ENCODE peak calls at places on chromosomes 5 and 9, in six cellular contexts. W is IMR-90, V is A549, Q is heart left ventricle, O is HepG2, Y is body of pancreas. I is an unnamed sample.

GRCh38 chr9:109439378-109440116 is 58.6 kb downstream of the PTPN3 start:
- ATAC-seq in O (no peak), V (no peak), Q (no peak), W (no peak), Y (no peak), I (no peak)

GRCh38 chr5:153979015-153979414 is 59.7 kb downstream of the FAM114A2 start:
- ATAC-seq in V (no peak), Y (no peak), W (no peak), Q (no peak), O (no peak), I (no peak)

GRCh38 chr9:73264636-73265035 is 113.0 kb downstream of the ANXA1 start:
- ATAC-seq in W (no peak), O (no peak), Y (no peak), V (no peak), Q (no peak), I (no peak)

GRCh38 chr5:81360640-81361039 is 33.3 kb downstream of the ACOT12 start:
- ATAC-seq in O (no peak), V (no peak), W (no peak), Y (no peak), Q (no peak), I (no peak)

GRCh38 chr5:90096415-90097081 is 313.0 kb downstream of the CETN3 start:
- ATAC-seq in W (no peak), O (no peak), V (peak), Y (no peak), Q (no peak), I (no peak)

GRCh38 chr9:37174247-37174646 is 53.9 kb downstream of the ZCCHC7 start:
- ATAC-seq in Y (no peak), O (no peak), Q (no peak), V (no peak), W (peak), I (no peak)

GRCh38 chr5:160470437-160471341 is 49.0 kb downstream of the PTTG1 start:
- ATAC-seq in Y (no peak), W (peak), O (no peak), V (no peak), Q (no peak), I (peak)

GRCh38 chr5:130198927-130199326 is 294.7 kb downstream of the CHSY3 start:
- ATAC-seq in Q (no peak), V (peak), Y (no peak), W (no peak), O (peak), I (no peak)

GRCh38 chr5:143977891-143978448 is 166.0 kb downstream of the HMHB1 start:
- ATAC-seq in Q (no peak), Y (no peak), W (no peak), O (no peak), V (no peak), I (no peak)

GRCh38 chr5:8394965-8395364 is 526.0 kb downstream of the MTRR start:
- ATAC-seq in Q (no peak), V (no peak), Y (no peak), W (no peak), O (no peak), I (no peak)

GRCh38 chr9:80792721-80793120 is 896.6 kb downstream of the TLE1 start:
- ATAC-seq in W (no peak), V (no peak), Y (no peak), O (no peak), Q (peak), I (no peak)

GRCh38 chr5:154059039-154059430 is 20.3 kb downstream of the MFAP3 start:
- ATAC-seq in W (no peak), Q (no peak), Y (no peak), V (no peak), O (peak), I (no peak)

GRCh38 chr9:112013261-112013660 is 116.6 kb downstream of the UGCG start:
- ATAC-seq in V (no peak), W (no peak), Y (no peak), O (no peak), Q (peak), I (no peak)

GRCh38 chr9:17578911-17579793 is at the start of gene SH3GL2:
- ATAC-seq in Y (peak), V (peak), O (peak), W (peak), Q (peak), I (peak)

GRCh38 chr9:3398232-3398648 is 127.6 kb downstream of the RFX3 start:
- ATAC-seq in O (no peak), V (no peak), Y (no peak), Q (no peak), W (no peak), I (no peak)

GRCh38 chr9:23686896-23687295 is 139.1 kb downstream of the ELAVL2 start:
- ATAC-seq in V (no peak), Y (no peak), Q (no peak), W (no peak), O (no peak), I (no peak)

GRCh38 chr9:102892025-102892424 is 103.1 kb upstream of the CYLC2 start:
- ATAC-seq in V (no peak), O (no peak), W (no peak), Q (no peak), Y (no peak), I (no peak)

GRCh38 chr9:8730618-8731017 is 931.0 kb upstream of the DMAC1 start:
- ATAC-seq in O (no peak), V (no peak), Y (no peak), W (no peak), Q (no peak), I (no peak)

GRCh38 chr5:169024426-169024825 is 276.5 kb downstream of the SLIT3 start:
- ATAC-seq in O (no peak), W (no peak), Q (peak), Y (no peak), V (no peak), I (no peak)

GRCh38 chr9:84513473-84513872 is 156.1 kb upstream of the NTRK2 start:
- ATAC-seq in O (no peak), Y (peak), W (no peak), Q (no peak), V (no peak), I (no peak)

GRCh38 chr5:68154119-68154857 is 61.3 kb upstream of the PIK3R1 start:
- ATAC-seq in W (no peak), O (no peak), Q (no peak), Y (no peak), V (no peak), I (no peak)

GRCh38 chr5:120808135-120808534 is 344.0 kb downstream of the PRR16 start:
- ATAC-seq in V (no peak), Q (no peak), O (no peak), W (peak), Y (no peak), I (no peak)

GRCh38 chr5:180126716-180127681 is 55.4 kb upstream of the RNF130 start:
- ATAC-seq in V (peak), O (peak), Y (peak), Q (no peak), W (peak), I (peak)

GRCh38 chr9:12774861-12775367 is at the start of gene LURAP1L:
- ATAC-seq in V (peak), O (peak), W (peak), Y (peak), Q (peak), I (peak)

GRCh38 chr9:124088476-124088837 is 76.9 kb downstream of the LHX2 start:
- ATAC-seq in Q (no peak), V (no peak), W (no peak), Y (no peak), O (no peak), I (no peak)

GRCh38 chr9:36967997-36968396 is 66.1 kb downstream of the PAX5 start:
- ATAC-seq in O (no peak), Y (no peak), V (no peak), W (no peak), Q (no peak), I (no peak)

GRCh38 chr5:54658014-54658413 is 140.5 kb downstream of the SNX18 start:
- ATAC-seq in Y (no peak), O (no peak), V (no peak), W (peak), Q (no peak), I (no peak)

GRCh38 chr9:137168907-137169763 is 716 bp downstream of the LRRC26 start:
- ATAC-seq in V (peak), W (peak), Y (peak), Q (no peak), O (peak), I (peak)

GRCh38 chr5:66596791-66597757 is 881 bp downstream of the MAST4 start:
- ATAC-seq in V (peak), Y (peak), O (peak), Q (peak), W (no peak), I (peak)

GRCh38 chr9:126440042-126440441 is 113.4 kb downstream of the MVB12B start:
- ATAC-seq in Q (no peak), W (no peak), V (no peak), Y (no peak), O (no peak), I (no peak)

GRCh38 chr5:141908796-141909195 is 14.9 kb upstream of the DELE1 start:
- ATAC-seq in W (no peak), Q (no peak), O (no peak), Y (no peak), V (no peak), I (no peak)

GRCh38 chr9:71506821-71507220 is 261.5 kb downstream of the CEMIP2 start:
- ATAC-seq in W (no peak), Q (no peak), Y (no peak), V (peak), O (no peak), I (peak)

GRCh38 chr5:169265888-169266287 is 35.1 kb downstream of the SLIT3 start:
- ATAC-seq in W (no peak), Q (no peak), Y (no peak), V (no peak), O (no peak), I (no peak)

GRCh38 chr5:111252799-111253564 is 28.8 kb downstream of the CAMK4 start:
- ATAC-seq in O (no peak), Y (no peak), W (no peak), V (no peak), Q (no peak), I (no peak)
- TF ChIP-seq POLR2A in O (no peak), Y (no peak), W (no peak), V (no peak), Q (no peak), I (no peak)

DNA sequence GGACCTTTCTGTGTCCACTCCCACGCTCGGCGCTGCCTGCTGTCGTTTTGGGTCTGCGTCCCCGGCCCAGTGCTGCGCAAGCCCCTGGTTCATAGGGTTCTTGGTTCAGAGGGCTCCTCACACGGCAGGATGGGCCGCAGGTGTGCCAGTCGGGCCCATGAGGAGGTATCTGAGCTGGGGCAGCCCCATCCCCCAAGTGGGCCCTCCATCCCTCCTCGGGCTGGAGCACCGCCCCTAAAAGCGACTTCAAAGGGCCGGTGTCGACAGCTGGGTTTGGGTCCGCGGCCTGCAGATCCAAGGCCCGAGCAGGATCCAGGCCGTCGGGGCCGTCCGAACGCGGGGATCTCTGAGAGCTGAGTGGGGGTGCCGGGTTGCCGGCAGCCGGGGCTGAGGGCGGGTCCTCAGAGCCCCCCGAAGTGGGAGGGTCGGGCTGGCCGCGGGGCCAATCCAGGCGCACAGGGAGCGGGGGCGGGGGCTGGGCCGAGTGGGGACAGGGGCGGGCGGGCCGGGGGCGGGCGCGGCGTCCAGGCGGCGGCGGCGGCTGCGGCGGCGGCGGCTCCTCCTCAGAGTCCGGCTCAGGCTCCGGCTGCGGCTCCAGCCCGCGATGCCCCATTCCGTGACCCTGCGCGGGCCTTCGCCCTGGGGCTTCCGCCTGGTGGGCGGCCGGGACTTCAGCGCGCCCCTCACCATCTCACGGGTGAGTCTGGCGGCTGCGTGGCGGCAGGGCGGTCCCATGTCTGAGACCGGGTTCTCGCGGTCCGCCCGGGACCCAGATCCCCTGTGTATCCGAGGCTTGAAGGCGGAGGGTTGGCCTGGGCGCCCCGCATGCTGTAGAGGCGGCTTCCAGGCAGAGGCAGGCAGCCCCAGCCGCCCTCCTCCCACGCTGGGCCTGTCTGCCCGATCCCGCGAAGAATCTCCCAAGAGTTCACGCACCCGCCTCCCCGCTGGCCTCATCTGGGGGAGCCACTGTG is at the start of gene PDLIM4:
- ATAC-seq in Y (no peak), Q (no peak), W (peak), O (peak), V (no peak), I (peak)
- TF ChIP-seq POLR2A in Y (no peak), Q (no peak), W (peak), O (no peak), V (no peak), I (peak)

DNA sequence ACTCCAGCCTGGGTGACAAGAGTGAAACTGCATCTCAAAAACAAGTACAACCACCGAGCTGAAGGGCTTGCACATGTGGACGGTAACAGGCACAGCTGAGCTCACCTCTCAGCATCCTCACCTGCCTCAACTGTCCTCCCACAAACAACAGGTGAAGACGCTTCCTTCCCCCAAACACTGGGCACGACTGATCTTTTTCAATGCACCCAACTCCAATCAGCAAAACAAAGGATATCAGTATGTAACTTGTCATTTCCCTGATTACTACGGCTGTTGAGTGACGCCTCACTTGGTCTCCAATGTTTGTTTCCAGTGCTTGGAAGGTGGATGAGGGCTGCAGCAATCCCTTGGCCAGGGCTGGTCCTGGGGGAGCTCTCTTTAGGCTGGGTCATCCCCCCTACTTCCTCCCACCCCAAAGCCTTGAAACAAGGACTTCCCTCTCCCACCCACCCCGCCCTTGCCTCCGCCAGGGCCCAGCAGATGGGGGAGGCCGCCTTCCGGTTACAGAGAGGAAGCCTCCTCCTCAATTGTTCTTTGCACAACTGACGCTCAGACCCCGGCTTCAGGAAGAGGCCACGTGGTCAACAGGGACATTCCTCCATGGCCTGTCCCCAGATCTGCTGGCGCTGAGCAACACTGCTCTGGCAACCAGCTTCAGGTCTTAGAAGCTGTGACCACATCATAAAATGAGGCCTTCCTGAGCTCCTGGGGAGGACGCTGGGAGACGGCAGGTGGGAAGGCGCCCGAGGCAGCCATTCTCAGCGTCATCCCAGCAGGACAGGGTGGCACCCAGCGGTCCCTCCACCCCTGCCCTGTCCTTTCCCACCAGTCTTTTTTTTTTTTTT is 5.9 kb downstream of the FAM78A start:
- ATAC-seq in O (no peak), V (no peak), Y (peak), Q (peak), W (no peak), I (peak)
- TF ChIP-seq POLR2A in O (no peak), V (no peak), Y (no peak), Q (peak), W (no peak), I (no peak)

GRCh38 chr9:100352727-100353505 is at the start of gene TEX10:
- ATAC-seq in Y (peak), Q (peak), V (peak), W (peak), O (peak), I (peak)
- TF ChIP-seq POLR2A in Y (peak), Q (peak), V (peak), W (peak), O (peak), I (peak)

DNA sequence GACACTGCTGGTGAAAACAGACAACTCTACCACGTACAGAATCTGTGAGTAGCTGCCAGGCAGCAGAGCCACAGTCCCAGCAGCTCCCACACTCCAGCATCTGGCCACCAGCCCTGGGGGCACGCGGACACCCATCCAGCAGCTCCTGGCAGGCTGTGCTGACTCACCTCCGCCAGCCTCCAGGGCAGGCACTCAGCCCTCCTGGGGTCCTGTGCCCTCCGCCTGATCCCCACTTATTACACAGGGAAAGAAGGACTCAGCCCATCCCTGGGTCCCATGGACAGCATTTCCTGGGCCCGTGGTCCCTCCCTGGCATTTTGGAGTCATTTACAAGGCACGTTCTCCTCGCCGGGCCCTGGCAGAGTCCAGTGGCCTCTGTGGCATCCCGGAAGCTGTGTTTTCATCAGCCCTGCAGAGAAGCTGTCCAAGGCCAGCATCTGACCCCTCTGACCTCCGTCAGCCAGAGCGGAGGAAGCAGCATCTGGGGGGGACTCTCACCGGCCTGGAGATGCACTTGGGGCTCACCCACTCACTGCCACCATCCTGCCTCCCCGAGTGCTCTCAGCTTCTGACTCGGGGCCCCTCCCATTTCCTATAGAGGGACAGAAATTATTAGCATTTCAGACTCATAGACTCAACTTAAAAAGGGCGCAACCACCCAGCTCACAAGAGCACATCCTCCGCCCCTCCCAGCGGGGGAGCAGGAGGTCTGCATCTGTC is 21.6 kb downstream of the PAEP start:
- ATAC-seq in Y (no peak), V (no peak), O (no peak), W (no peak), Q (no peak), I (no peak)
- TF ChIP-seq POLR2A in Y (no peak), V (no peak), O (no peak), W (no peak), Q (no peak), I (no peak)

GRCh38 chr5:522899-523657 is 1.2 kb downstream of the SLC9A3 start:
- ATAC-seq in V (no peak), O (peak), Q (no peak), Y (no peak), W (no peak), I (no peak)
- TF ChIP-seq POLR2A in V (no peak), O (no peak), Q (no peak), Y (no peak), W (no peak), I (no peak)

GRCh38 chr9:133359420-133360175 is 3.2 kb downstream of the SURF2 start:
- ATAC-seq in Y (no peak), Q (peak), V (no peak), W (no peak), O (peak), I (no peak)
- TF ChIP-seq POLR2A in Y (no peak), Q (no peak), V (no peak), W (no peak), O (no peak), I (no peak)

DNA sequence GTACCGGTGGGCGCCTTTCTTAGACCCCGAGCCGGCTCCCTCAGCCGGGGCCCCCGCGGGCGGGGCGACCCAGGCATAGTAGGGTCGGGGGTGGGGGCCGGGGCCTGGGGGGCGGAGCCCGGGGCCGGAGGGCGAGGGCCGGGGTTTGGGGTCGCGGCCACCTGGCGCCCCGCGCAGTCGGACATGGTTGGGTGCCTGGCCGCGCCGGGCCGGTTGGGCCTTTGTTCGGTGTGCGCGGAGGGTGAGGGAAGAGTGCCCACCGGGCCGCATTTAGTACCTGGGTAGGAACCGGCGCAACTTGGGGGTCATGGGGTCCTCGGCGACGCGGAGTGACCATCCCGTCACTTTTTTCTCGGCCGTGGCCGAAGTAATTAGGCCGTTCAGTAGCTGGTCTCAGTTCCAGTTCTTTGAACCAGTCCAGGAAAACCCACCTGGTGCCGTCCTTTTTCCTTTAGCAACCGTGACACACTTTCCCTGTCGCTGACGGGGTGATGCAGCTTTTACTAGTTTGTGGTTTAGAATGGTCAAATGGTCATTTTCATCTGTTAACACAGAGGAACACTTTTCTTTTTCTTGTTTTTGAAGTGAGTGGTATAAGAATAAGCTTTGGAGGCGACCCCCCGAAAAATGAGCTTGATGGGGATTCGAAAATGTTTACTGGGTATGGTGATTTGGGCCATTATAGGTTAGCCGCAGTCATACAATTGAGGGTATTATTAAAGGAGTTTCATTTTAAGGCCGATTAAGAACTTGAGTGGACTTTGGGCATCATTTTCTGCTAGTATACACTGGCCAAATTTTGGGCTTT is 555 bp downstream of the CKS2 start:
- ATAC-seq in Q (no peak), V (peak), Y (no peak), O (peak), W (peak), I (no peak)
- TF ChIP-seq POLR2A in Q (no peak), V (no peak), Y (no peak), O (no peak), W (no peak), I (no peak)

GRCh38 chr5:43603535-43604363 is 769 bp downstream of the NNT start:
- ATAC-seq in V (no peak), Y (peak), O (peak), W (peak), Q (peak), I (peak)
- TF ChIP-seq POLR2A in V (no peak), Y (peak), O (no peak), W (no peak), Q (peak), I (no peak)

I was measured in gastroesophageal sphincter.